ENCODE peak calls at places on chromosomes 13 and 19, in eight cellular contexts. One of them, this sample, is unnamed.

GRCh38 chr13:28429685-28430290 is 65.1 kb downstream of the FLT1 start:
- DNase-seq in CD4-positive, alpha-beta memory T cell: no peak
- DNase-seq in IMR-90: peak
- DNase-seq in cardiac muscle cell: peak
- DNase-seq in breast epithelium: no peak
- DNase-seq in AG04450: no peak
- DNase-seq in left lung: no peak
- DNase-seq in body of pancreas: no peak
- DNase-seq in this sample: no peak

GRCh38 chr19:41548954-41549688 is 26.8 kb upstream of the CEACAM21 start:
- DNase-seq in left lung: no peak
- DNase-seq in cardiac muscle cell: peak
- DNase-seq in breast epithelium: no peak
- DNase-seq in body of pancreas: no peak
- DNase-seq in AG04450: no peak
- DNase-seq in CD4-positive, alpha-beta memory T cell: peak
- DNase-seq in IMR-90: no peak
- DNase-seq in this sample: no peak

GRCh38 chr19:39237200-39238184 is 7.3 kb downstream of the IFNL3 start:
- DNase-seq in breast epithelium: peak
- DNase-seq in body of pancreas: peak
- DNase-seq in AG04450: no peak
- DNase-seq in left lung: peak
- DNase-seq in CD4-positive, alpha-beta memory T cell: peak
- DNase-seq in IMR-90: no peak
- DNase-seq in cardiac muscle cell: no peak
- DNase-seq in this sample: no peak

GRCh38 chr13:103371271-103371670 is 305.1 kb upstream of the SLC10A2 start:
- DNase-seq in left lung: no peak
- DNase-seq in cardiac muscle cell: no peak
- DNase-seq in CD4-positive, alpha-beta memory T cell: no peak
- DNase-seq in IMR-90: no peak
- DNase-seq in body of pancreas: no peak
- DNase-seq in AG04450: no peak
- DNase-seq in breast epithelium: no peak
- DNase-seq in this sample: no peak

GRCh38 chr13:35720690-35721554 is 244.4 kb upstream of the MAB21L1 start:
- DNase-seq in body of pancreas: peak
- DNase-seq in IMR-90: peak
- DNase-seq in left lung: no peak
- DNase-seq in CD4-positive, alpha-beta memory T cell: peak
- DNase-seq in AG04450: no peak
- DNase-seq in breast epithelium: no peak
- DNase-seq in cardiac muscle cell: peak
- DNase-seq in this sample: no peak

GRCh38 chr13:105847532-105848295 is 687.7 kb downstream of the EFNB2 start:
- DNase-seq in left lung: no peak
- DNase-seq in body of pancreas: no peak
- DNase-seq in cardiac muscle cell: peak
- DNase-seq in AG04450: no peak
- DNase-seq in breast epithelium: no peak
- DNase-seq in CD4-positive, alpha-beta memory T cell: no peak
- DNase-seq in IMR-90: peak
- DNase-seq in this sample: no peak

GRCh38 chr19:6802336-6803035 is 30.0 kb downstream of the VAV1 start:
- DNase-seq in breast epithelium: no peak
- DNase-seq in CD4-positive, alpha-beta memory T cell: peak
- DNase-seq in left lung: peak
- DNase-seq in IMR-90: no peak
- DNase-seq in AG04450: no peak
- DNase-seq in cardiac muscle cell: peak
- DNase-seq in body of pancreas: peak
- DNase-seq in this sample: no peak

GRCh38 chr19:35261356-35262100 is 7.2 kb upstream of the USF2 start:
- DNase-seq in CD4-positive, alpha-beta memory T cell: no peak
- DNase-seq in body of pancreas: no peak
- DNase-seq in cardiac muscle cell: no peak
- DNase-seq in left lung: peak
- DNase-seq in IMR-90: no peak
- DNase-seq in breast epithelium: peak
- DNase-seq in AG04450: no peak
- DNase-seq in this sample: no peak

GRCh38 chr13:108895220-108895704 is 265.9 kb downstream of the MYO16 start:
- DNase-seq in left lung: no peak
- DNase-seq in body of pancreas: no peak
- DNase-seq in breast epithelium: no peak
- DNase-seq in IMR-90: peak
- DNase-seq in cardiac muscle cell: peak
- DNase-seq in AG04450: no peak
- DNase-seq in CD4-positive, alpha-beta memory T cell: peak
- DNase-seq in this sample: no peak

GRCh38 chr19:42420055-42420544 is 7.1 kb downstream of the LIPE start:
- DNase-seq in AG04450: no peak
- DNase-seq in body of pancreas: peak
- DNase-seq in breast epithelium: no peak
- DNase-seq in IMR-90: peak
- DNase-seq in cardiac muscle cell: peak
- DNase-seq in CD4-positive, alpha-beta memory T cell: peak
- DNase-seq in left lung: peak
- DNase-seq in this sample: no peak

GRCh38 chr13:40974460-40975407 is 44.4 kb downstream of the ELF1 start:
- DNase-seq in body of pancreas: peak
- DNase-seq in breast epithelium: no peak
- DNase-seq in AG04450: no peak
- DNase-seq in IMR-90: peak
- DNase-seq in CD4-positive, alpha-beta memory T cell: peak
- DNase-seq in cardiac muscle cell: peak
- DNase-seq in left lung: no peak
- DNase-seq in this sample: no peak

GRCh38 chr19:53865918-53866696 is 1.6 kb upstream of the MYADM start:
- DNase-seq in body of pancreas: peak
- DNase-seq in breast epithelium: no peak
- DNase-seq in cardiac muscle cell: peak
- DNase-seq in CD4-positive, alpha-beta memory T cell: peak
- DNase-seq in AG04450: no peak
- DNase-seq in left lung: peak
- DNase-seq in IMR-90: peak
- DNase-seq in this sample: no peak

GRCh38 chr13:43572601-43573360 is 214.0 kb downstream of the ENOX1 start:
- DNase-seq in body of pancreas: no peak
- DNase-seq in CD4-positive, alpha-beta memory T cell: no peak
- DNase-seq in breast epithelium: no peak
- DNase-seq in IMR-90: peak
- DNase-seq in left lung: no peak
- DNase-seq in cardiac muscle cell: no peak
- DNase-seq in AG04450: no peak
- DNase-seq in this sample: no peak

GRCh38 chr13:28349901-28350654 is 144.8 kb downstream of the FLT1 start:
- DNase-seq in body of pancreas: no peak
- DNase-seq in CD4-positive, alpha-beta memory T cell: no peak
- DNase-seq in IMR-90: no peak
- DNase-seq in breast epithelium: no peak
- DNase-seq in left lung: no peak
- DNase-seq in AG04450: no peak
- DNase-seq in cardiac muscle cell: no peak
- DNase-seq in this sample: no peak

GRCh38 chr19:57465680-57466381 is 8.9 kb upstream of the VN1R1 start:
- DNase-seq in IMR-90: peak
- DNase-seq in left lung: no peak
- DNase-seq in CD4-positive, alpha-beta memory T cell: no peak
- DNase-seq in AG04450: no peak
- DNase-seq in breast epithelium: no peak
- DNase-seq in body of pancreas: no peak
- DNase-seq in cardiac muscle cell: peak
- DNase-seq in this sample: no peak

GRCh38 chr13:40101708-40102359 is 446.4 kb downstream of the COG6 start:
- DNase-seq in IMR-90: no peak
- DNase-seq in left lung: no peak
- DNase-seq in CD4-positive, alpha-beta memory T cell: no peak
- DNase-seq in breast epithelium: no peak
- DNase-seq in cardiac muscle cell: no peak
- DNase-seq in AG04450: no peak
- DNase-seq in body of pancreas: no peak
- DNase-seq in this sample: no peak

GRCh38 chr13:66618702-66619101 is 611.4 kb downstream of the PCDH9 start:
- DNase-seq in cardiac muscle cell: peak
- DNase-seq in body of pancreas: no peak
- DNase-seq in left lung: no peak
- DNase-seq in CD4-positive, alpha-beta memory T cell: no peak
- DNase-seq in breast epithelium: no peak
- DNase-seq in AG04450: peak
- DNase-seq in IMR-90: peak
- DNase-seq in this sample: no peak

GRCh38 chr19:36225219-36225892 is 10.4 kb downstream of the ZNF146 start:
- DNase-seq in left lung: no peak
- DNase-seq in AG04450: peak
- DNase-seq in IMR-90: peak
- DNase-seq in breast epithelium: no peak
- DNase-seq in body of pancreas: no peak
- DNase-seq in CD4-positive, alpha-beta memory T cell: no peak
- DNase-seq in cardiac muscle cell: peak
- DNase-seq in this sample: no peak

GRCh38 chr13:73598021-73598712 is 536.0 kb downstream of the KLF12 start:
- DNase-seq in CD4-positive, alpha-beta memory T cell: no peak
- DNase-seq in breast epithelium: no peak
- DNase-seq in cardiac muscle cell: peak
- DNase-seq in AG04450: peak
- DNase-seq in left lung: no peak
- DNase-seq in body of pancreas: no peak
- DNase-seq in IMR-90: peak
- DNase-seq in this sample: no peak

GRCh38 chr13:104473936-104474335 is 1407.7 kb upstream of the SLC10A2 start:
- DNase-seq in left lung: no peak
- DNase-seq in body of pancreas: no peak
- DNase-seq in cardiac muscle cell: no peak
- DNase-seq in CD4-positive, alpha-beta memory T cell: no peak
- DNase-seq in breast epithelium: no peak
- DNase-seq in AG04450: no peak
- DNase-seq in IMR-90: no peak
- DNase-seq in this sample: no peak

GRCh38 chr19:31505596-31505910 is 156.3 kb upstream of the TSHZ3 start:
- DNase-seq in left lung: no peak
- DNase-seq in IMR-90: no peak
- DNase-seq in body of pancreas: no peak
- DNase-seq in breast epithelium: no peak
- DNase-seq in cardiac muscle cell: no peak
- DNase-seq in AG04450: no peak
- DNase-seq in CD4-positive, alpha-beta memory T cell: no peak
- DNase-seq in this sample: no peak
- H3K4me3 ChIP-seq in left lung: no peak
- H3K4me3 ChIP-seq in IMR-90: no peak
- H3K4me3 ChIP-seq in body of pancreas: no peak
- H3K4me3 ChIP-seq in breast epithelium: no peak
- H3K4me3 ChIP-seq in cardiac muscle cell: no peak
- H3K4me3 ChIP-seq in AG04450: no peak
- H3K4me3 ChIP-seq in CD4-positive, alpha-beta memory T cell: no peak
- H3K4me3 ChIP-seq in this sample: no peak

DNA sequence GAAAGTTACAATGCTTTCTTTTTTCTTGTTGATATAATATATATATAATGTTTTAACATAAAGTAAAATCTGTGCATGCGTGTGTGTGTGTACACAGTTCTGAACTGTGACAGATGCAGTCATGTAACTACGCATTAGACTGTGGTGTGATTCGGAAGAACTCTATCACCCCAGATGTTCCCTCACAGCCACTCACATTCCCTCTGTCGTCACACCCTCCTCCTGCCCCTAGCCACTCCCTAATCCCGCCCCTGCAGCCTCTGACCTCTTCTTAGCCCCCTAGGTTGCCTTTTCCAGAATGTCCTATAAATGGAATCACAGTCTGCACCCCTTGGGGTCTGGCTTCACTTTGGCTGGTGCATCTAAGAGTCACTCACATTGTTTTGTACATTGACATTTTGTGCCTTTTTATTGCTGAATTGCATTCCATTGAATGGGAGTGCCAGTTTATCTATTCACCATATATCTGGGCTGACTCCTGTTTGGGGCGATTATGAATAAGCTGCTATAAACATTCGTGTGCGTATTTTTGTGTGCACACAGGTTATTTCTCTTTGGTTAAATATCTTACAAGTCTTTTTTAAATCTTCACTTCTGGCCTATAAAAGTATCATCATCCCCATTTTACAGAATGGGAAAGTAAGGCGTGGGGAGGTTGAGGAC is 20.4 kb downstream of the DHRS12 start:
- DNase-seq in AG04450: no peak
- DNase-seq in CD4-positive, alpha-beta memory T cell: no peak
- DNase-seq in cardiac muscle cell: no peak
- DNase-seq in body of pancreas: peak
- DNase-seq in left lung: no peak
- DNase-seq in breast epithelium: no peak
- DNase-seq in IMR-90: no peak
- DNase-seq in this sample: no peak
- H3K4me3 ChIP-seq in AG04450: no peak
- H3K4me3 ChIP-seq in CD4-positive, alpha-beta memory T cell: no peak
- H3K4me3 ChIP-seq in cardiac muscle cell: no peak
- H3K4me3 ChIP-seq in body of pancreas: no peak
- H3K4me3 ChIP-seq in left lung: no peak
- H3K4me3 ChIP-seq in breast epithelium: no peak
- H3K4me3 ChIP-seq in IMR-90: no peak
- H3K4me3 ChIP-seq in this sample: no peak

GRCh38 chr13:80249906-80250513 is 90.9 kb downstream of the SPRY2 start:
- DNase-seq in cardiac muscle cell: no peak
- DNase-seq in body of pancreas: no peak
- DNase-seq in CD4-positive, alpha-beta memory T cell: no peak
- DNase-seq in breast epithelium: no peak
- DNase-seq in AG04450: no peak
- DNase-seq in IMR-90: no peak
- DNase-seq in left lung: no peak
- DNase-seq in this sample: no peak
- H3K4me3 ChIP-seq in cardiac muscle cell: no peak
- H3K4me3 ChIP-seq in body of pancreas: no peak
- H3K4me3 ChIP-seq in CD4-positive, alpha-beta memory T cell: no peak
- H3K4me3 ChIP-seq in breast epithelium: peak
- H3K4me3 ChIP-seq in AG04450: no peak
- H3K4me3 ChIP-seq in IMR-90: no peak
- H3K4me3 ChIP-seq in left lung: no peak
- H3K4me3 ChIP-seq in this sample: peak

GRCh38 chr19:287381-287871 is 3.8 kb downstream of the PLPP2 start:
- DNase-seq in breast epithelium: no peak
- DNase-seq in body of pancreas: no peak
- DNase-seq in cardiac muscle cell: no peak
- DNase-seq in IMR-90: no peak
- DNase-seq in left lung: no peak
- DNase-seq in CD4-positive, alpha-beta memory T cell: no peak
- DNase-seq in AG04450: no peak
- DNase-seq in this sample: no peak

GRCh38 chr19:290539-291521 is at the start of gene PLPP2:
- DNase-seq in breast epithelium: peak
- DNase-seq in IMR-90: no peak
- DNase-seq in body of pancreas: peak
- DNase-seq in cardiac muscle cell: peak
- DNase-seq in AG04450: no peak
- DNase-seq in CD4-positive, alpha-beta memory T cell: peak
- DNase-seq in left lung: no peak
- DNase-seq in this sample: no peak

GRCh38 chr19:288911-289310 is 2.3 kb downstream of the PLPP2 start:
- DNase-seq in AG04450: no peak
- DNase-seq in breast epithelium: no peak
- DNase-seq in CD4-positive, alpha-beta memory T cell: no peak
- DNase-seq in IMR-90: no peak
- DNase-seq in left lung: no peak
- DNase-seq in body of pancreas: no peak
- DNase-seq in cardiac muscle cell: no peak
- DNase-seq in this sample: no peak

GRCh38 chr19:291561-292280 is 518 bp upstream of the PLPP2 start:
- DNase-seq in AG04450: no peak
- DNase-seq in breast epithelium: peak
- DNase-seq in left lung: no peak
- DNase-seq in body of pancreas: peak
- DNase-seq in cardiac muscle cell: no peak
- DNase-seq in IMR-90: no peak
- DNase-seq in CD4-positive, alpha-beta memory T cell: no peak
- DNase-seq in this sample: no peak

GRCh38 chr19:289651-290538 is 1.3 kb downstream of the PLPP2 start:
- DNase-seq in cardiac muscle cell: peak
- DNase-seq in AG04450: no peak
- DNase-seq in left lung: no peak
- DNase-seq in IMR-90: peak
- DNase-seq in body of pancreas: peak
- DNase-seq in breast epithelium: peak
- DNase-seq in CD4-positive, alpha-beta memory T cell: peak
- DNase-seq in this sample: no peak
- H3K4me3 ChIP-seq in cardiac muscle cell: no peak
- H3K4me3 ChIP-seq in AG04450: peak
- H3K4me3 ChIP-seq in left lung: peak
- H3K4me3 ChIP-seq in IMR-90: no peak
- H3K4me3 ChIP-seq in body of pancreas: no peak
- H3K4me3 ChIP-seq in breast epithelium: peak
- H3K4me3 ChIP-seq in CD4-positive, alpha-beta memory T cell: peak
- H3K4me3 ChIP-seq in this sample: no peak